ENCODE peak calls at places on chromosomes 5 and 9, in six cellular contexts. U is A172, H is fibroblast of pulmonary artery, V is iPS DF 6.9, J is fibroblast of mammary gland, L is PC-3. E is an unnamed sample.

GRCh38 chr9:95611354-95611753 is 94.6 kb upstream of the PTCH1 start:
- DNase-seq in U (no peak), L (no peak), J (no peak), V (no peak), H (no peak), E (no peak)

GRCh38 chr5:143614831-143615230 is 197.1 kb upstream of the HMHB1 start:
- DNase-seq in J (no peak), H (no peak), V (no peak), U (no peak), L (no peak), E (no peak)

GRCh38 chr9:123687246-123687721 is 242.6 kb downstream of the DENND1A start:
- DNase-seq in V (no peak), H (no peak), U (no peak), L (peak; percentile 52), J (no peak), E (no peak)

GRCh38 chr5:59206132-59206581 is 623.3 kb downstream of the RAB3C start:
- DNase-seq in L (peak; percentile 23), V (no peak), J (peak; percentile 76), H (peak; percentile 93), U (peak; percentile 74), E (no peak)

GRCh38 chr5:158470764-158471163 is 611.8 kb upstream of the CLINT1 start:
- DNase-seq in L (no peak), J (no peak), V (no peak), U (no peak), H (no peak), E (no peak)

GRCh38 chr9:96136992-96137665 is 164.8 kb downstream of the HSD17B3 start:
- DNase-seq in H (peak; percentile 51), U (peak; percentile 52), J (peak; percentile 59), V (no peak), L (no peak), E (no peak)

GRCh38 chr5:68445257-68446069 is 229.9 kb downstream of the PIK3R1 start:
- DNase-seq in H (no peak), L (no peak), U (no peak), J (no peak), V (no peak), E (no peak)

GRCh38 chr9:91844170-91844569 is 105.9 kb downstream of the ROR2 start:
- DNase-seq in U (no peak), V (no peak), L (no peak), J (no peak), H (no peak), E (no peak)

GRCh38 chr9:84404095-84404686 is 63.6 kb upstream of the SLC28A3 start:
- DNase-seq in H (no peak), V (no peak), L (peak; percentile 5), J (peak; percentile 3), U (no peak), E (no peak)

GRCh38 chr9:8136477-8136876 is 336.9 kb upstream of the DMAC1 start:
- DNase-seq in U (no peak), L (no peak), J (no peak), H (no peak), V (no peak), E (no peak)

GRCh38 chr5:126656397-126657007 is 55.8 kb downstream of the PHAX start:
- DNase-seq in U (peak; percentile 34), V (no peak), H (peak; percentile 72), L (peak; percentile 48), J (peak; percentile 58), E (no peak)

GRCh38 chr5:149957855-149958254 is 2.7 kb upstream of the SLC26A2 start:
- DNase-seq in V (no peak), U (peak; percentile 14), H (no peak), L (peak; percentile 18), J (no peak), E (no peak)

GRCh38 chr9:20606637-20607036 is 15.7 kb downstream of the MLLT3 start:
- DNase-seq in U (no peak), L (no peak), V (no peak), H (no peak), J (no peak), E (no peak)

GRCh38 chr9:128805661-128806060 is 12.6 kb upstream of the ENDOG start:
- DNase-seq in H (no peak), V (no peak), L (no peak), U (no peak), J (no peak), E (no peak)

GRCh38 chr9:133393399-133393798 is 17.2 kb downstream of the STKLD1 start:
- DNase-seq in V (no peak), H (no peak), L (no peak), J (no peak), U (no peak), E (no peak)

GRCh38 chr9:84617415-84617814 is 52.1 kb upstream of the NTRK2 start:
- DNase-seq in V (no peak), L (no peak), H (no peak), J (no peak), U (no peak), E (no peak)

GRCh38 chr5:174837919-174838902 is 113.8 kb downstream of the MSX2 start:
- DNase-seq in H (peak; percentile 36), L (peak; percentile 47), J (peak; percentile 98), V (peak; percentile 27), U (peak; percentile 94), E (no peak)

GRCh38 chr5:62578540-62578939 is at the start of gene LRRC70:
- DNase-seq in V (no peak), U (peak; percentile 7), J (peak; percentile 38), H (peak; percentile 96), L (no peak), E (no peak)

GRCh38 chr9:77750284-77750683 is 102.2 kb upstream of the GNA14 start:
- DNase-seq in J (peak; percentile 51), L (peak; percentile 2), U (no peak), H (peak; percentile 24), V (no peak), E (no peak)

GRCh38 chr5:88692979-88693932 is 189.7 kb downstream of the MEF2C start:
- DNase-seq in U (no peak), H (no peak), L (no peak), J (no peak), V (no peak), E (no peak)

GRCh38 chr5:1525624-1525985 is 1.8 kb upstream of the LPCAT1 start:
- DNase-seq in L (no peak), H (no peak), V (no peak), J (no peak), U (no peak), E (no peak)

GRCh38 chr9:78472111-78472510 is 175.2 kb downstream of the PSAT1 start:
- DNase-seq in U (no peak), J (no peak), L (no peak), V (no peak), H (no peak), E (no peak)

GRCh38 chr5:132237141-132237540 is 9.5 kb upstream of the P4HA2 start:
- DNase-seq in U (no peak), V (no peak), H (no peak), J (no peak), L (no peak), E (peak; percentile 52)

GRCh38 chr5:5158472-5158895 is 18.4 kb downstream of the ADAMTS16 start:
- DNase-seq in H (peak; percentile 7), U (no peak), V (no peak), L (no peak), J (peak; percentile 41), E (no peak)

GRCh38 chr5:132098151-132098594 is 24.6 kb downstream of the CSF2 start:
- DNase-seq in H (no peak), V (no peak), L (no peak), J (peak; percentile 43), U (no peak), E (no peak)

GRCh38 chr5:113062869-113063508 is 86.4 kb downstream of the DCP2 start:
- DNase-seq in V (no peak), U (no peak), L (no peak), H (no peak), J (no peak), E (no peak)

GRCh38 chr5:114249838-114250237 is 112.0 kb upstream of the KCNN2 start:
- DNase-seq in L (no peak), V (no peak), J (peak; percentile 6), U (no peak), H (peak; percentile 4), E (no peak)

GRCh38 chr5:140240987-140241706 is 61.8 kb downstream of the PFDN1 start:
- DNase-seq in H (peak; percentile 92), L (peak; percentile 86), J (peak; percentile 89), U (peak; percentile 93), V (no peak), E (peak; percentile 93)

GRCh38 chr9:6428940-6429889 is 16.2 kb downstream of the UHRF2 start:
- DNase-seq in H (no peak), J (peak; percentile 11), V (no peak), L (no peak), U (no peak), E (no peak)

GRCh38 chr5:113043491-113043931 is 66.9 kb downstream of the DCP2 start:
- DNase-seq in U (peak; percentile 50), H (peak; percentile 41), L (peak; percentile 20), J (peak; percentile 64), V (no peak), E (no peak)

GRCh38 chr5:180816608-180817534 is 14.3 kb upstream of the MGAT1 start:
- DNase-seq in J (peak; percentile 54), V (no peak), L (no peak), U (peak; percentile 35), H (peak; percentile 78), E (no peak)

GRCh38 chr9:97475079-97475478 is 26.4 kb upstream of the TMOD1 start:
- DNase-seq in U (peak; percentile 17), H (no peak), V (no peak), L (peak; percentile 39), J (peak; percentile 68), E (no peak)

GRCh38 chr5:140273401-140273877 is 29.5 kb downstream of the PFDN1 start:
- DNase-seq in U (no peak), L (no peak), J (peak; percentile 45), H (peak; percentile 73), V (no peak), E (no peak)

GRCh38 chr9:82645591-82645990 is 417.4 kb downstream of the RASEF start:
- DNase-seq in L (peak; percentile 46), J (no peak), H (no peak), U (peak; percentile 30), V (no peak), E (no peak)

GRCh38 chr5:134453016-134453415 is 41.3 kb upstream of the CDKN2AIPNL start:
- DNase-seq in H (peak; percentile 77), L (no peak), U (no peak), J (no peak), V (no peak), E (no peak)

GRCh38 chr5:158701406-158702177 is 398.1 kb downstream of the EBF1 start:
- DNase-seq in V (no peak), H (peak; percentile 33), U (peak; percentile 91), J (peak; percentile 77), L (peak; percentile 66), E (no peak)

GRCh38 chr5:43268188-43268820 is 44.9 kb downstream of the HMGCS1 start:
- DNase-seq in V (no peak), L (no peak), J (no peak), H (no peak), U (no peak), E (no peak)

GRCh38 chr5:149804478-149805450 is 74.7 kb downstream of the PPARGC1B start:
- DNase-seq in H (no peak), J (no peak), U (no peak), L (no peak), V (no peak), E (no peak)

E was measured in ascending aorta.